ENCODE peak calls at places on chromosomes 1 and 21, in ten cellular contexts. H, T, Y, L, B, R, M, K, C and G are unnamed samples.

GRCh38 chr21:35974801-35975200 is 85.5 kb downstream of the SETD4 start:
- DNase-seq in Y (no peak), K (no peak), H (no peak), B (no peak), T (no peak), M (peak), C (no peak), R (no peak), L (no peak), G (no peak)

GRCh38 chr1:48931571-48932251 is 155.0 kb upstream of the BEND5 start:
- DNase-seq in R (peak), L (no peak), K (no peak), Y (no peak), T (no peak), B (no peak), H (peak), M (no peak), C (no peak), G (no peak)

GRCh38 chr1:201250326-201251011 is 32.8 kb upstream of the PKP1 start:
- DNase-seq in C (no peak), Y (no peak), K (no peak), M (no peak), R (no peak), L (no peak), T (no peak), H (no peak), B (no peak), G (peak)

GRCh38 chr1:157585984-157586383 is 11.9 kb downstream of the FCRL4 start:
- DNase-seq in T (no peak), B (no peak), C (no peak), K (peak), H (no peak), M (no peak), L (no peak), Y (no peak), R (no peak), G (no peak)

GRCh38 chr1:36351222-36351977 is 28.0 kb upstream of the EVA1B start:
- DNase-seq in B (peak), H (peak), L (peak), C (no peak), Y (peak), M (peak), R (peak), T (no peak), K (peak), G (no peak)

GRCh38 chr1:228275435-228276342 is 67.8 kb downstream of the OBSCN start:
- DNase-seq in M (peak), Y (no peak), R (peak), T (peak), L (peak), B (peak), K (peak), C (peak), H (peak), G (peak)

GRCh38 chr1:170620164-170620563 is 43.8 kb upstream of the PRRX1 start:
- DNase-seq in L (no peak), R (no peak), H (peak), B (no peak), K (no peak), Y (no peak), T (no peak), C (no peak), M (no peak), G (no peak)

GRCh38 chr21:15775981-15776380 is 46.2 kb downstream of the USP25 start:
- DNase-seq in T (no peak), R (no peak), K (no peak), L (no peak), M (no peak), B (no peak), H (peak), C (no peak), Y (no peak), G (no peak)

GRCh38 chr1:48442864-48443619 is 29.0 kb downstream of the SPATA6 start:
- DNase-seq in C (no peak), B (no peak), M (no peak), T (no peak), R (no peak), K (no peak), Y (no peak), H (no peak), L (no peak), G (no peak)

GRCh38 chr1:183685112-183685713 is 32.1 kb upstream of the APOBEC4 start:
- DNase-seq in L (no peak), M (peak), B (no peak), T (no peak), H (peak), R (no peak), C (no peak), Y (peak), K (peak), G (no peak)

GRCh38 chr1:14778882-14779594 is 180.6 kb downstream of the KAZN start:
- DNase-seq in B (peak), M (peak), H (peak), K (peak), L (no peak), C (peak), Y (peak), T (no peak), R (no peak), G (no peak)

GRCh38 chr1:50348449-50349241 is 74.6 kb downstream of the DMRTA2 start:
- DNase-seq in R (no peak), Y (peak), B (peak), H (peak), L (no peak), C (no peak), T (no peak), M (peak), K (peak), G (no peak)

GRCh38 chr21:35503646-35504045 is 454.5 kb upstream of the RUNX1 start:
- DNase-seq in R (no peak), K (no peak), H (peak), T (peak), L (no peak), B (no peak), M (no peak), C (no peak), Y (no peak), G (no peak)

GRCh38 chr1:61132176-61133047 is 50.1 kb downstream of the NFIA start:
- DNase-seq in B (no peak), H (no peak), L (no peak), C (no peak), R (no peak), M (no peak), T (no peak), K (no peak), Y (no peak), G (no peak)

GRCh38 chr1:110673805-110674336 is 869 bp downstream of the KCNA3 start:
- DNase-seq in T (peak), L (no peak), R (no peak), H (no peak), B (no peak), Y (no peak), C (peak), K (no peak), M (no peak), G (no peak)

DNA sequence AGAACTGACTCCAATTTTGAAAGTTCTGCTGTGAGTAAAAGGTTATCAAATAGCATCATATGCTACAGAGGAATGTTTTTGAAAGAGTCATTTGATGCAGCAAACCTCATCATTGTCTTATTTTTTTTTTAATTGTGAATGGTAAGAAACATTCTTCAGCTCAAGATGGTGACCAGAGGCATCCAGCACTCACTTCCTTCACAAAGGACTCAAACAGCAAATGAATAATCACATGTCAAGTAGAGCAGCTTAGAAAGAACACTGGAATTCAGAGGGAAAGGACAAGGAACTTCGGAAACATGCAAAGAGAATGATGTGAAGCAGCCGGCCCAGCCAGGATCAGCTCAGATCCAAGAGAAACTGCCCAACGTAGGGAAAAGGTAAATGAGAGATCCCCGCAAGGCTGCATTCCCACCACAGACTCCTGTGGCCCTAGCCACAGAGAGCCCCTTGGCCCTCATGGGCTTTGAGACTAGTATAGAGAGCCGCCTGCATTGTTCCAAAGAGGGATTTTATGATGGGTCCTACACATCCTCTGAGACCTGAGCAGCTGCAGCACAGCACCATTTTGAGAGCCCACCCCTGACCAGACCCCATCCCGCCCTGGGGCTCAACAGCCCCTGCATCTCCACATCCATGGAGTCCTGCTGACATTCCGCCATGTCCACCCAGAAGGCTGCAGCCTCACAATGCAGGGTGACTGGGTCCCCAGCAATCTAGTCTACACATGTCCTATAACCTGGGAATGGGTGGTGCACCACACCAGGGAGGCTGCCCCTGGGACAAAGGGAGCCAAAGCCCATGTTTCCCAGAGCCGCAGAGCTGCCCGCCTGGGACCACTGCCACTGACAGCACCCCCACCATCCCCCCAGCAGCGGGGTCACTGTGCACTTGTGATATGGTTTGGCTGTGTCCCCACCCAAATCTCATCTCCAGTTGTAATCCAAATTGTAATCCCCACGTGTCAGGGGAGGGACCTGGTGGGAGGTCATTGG is 21.2 kb upstream of the UTS2 start:
- DNase-seq in H (no peak), B (no peak), C (no peak), Y (no peak), R (no peak), K (no peak), M (no peak), T (no peak), L (no peak), G (peak)
- TF ChIP-seq CTCF in H (no peak), B (no peak), C (no peak), Y (no peak), R (no peak), K (no peak), M (no peak), T (no peak), L (no peak), G (no peak)

GRCh38 chr1:94537254-94537653 is 4.3 kb downstream of the F3 start:
- DNase-seq in T (no peak), Y (no peak), B (no peak), L (no peak), M (no peak), C (no peak), K (no peak), R (no peak), H (no peak), G (no peak)

GRCh38 chr1:94535879-94536278 is 5.7 kb downstream of the F3 start:
- DNase-seq in H (no peak), B (no peak), C (no peak), L (no peak), Y (no peak), R (no peak), M (no peak), K (no peak), T (no peak), G (no peak)

GRCh38 chr1:94540440-94541174 is 952 bp downstream of the F3 start:
- DNase-seq in B (no peak), L (no peak), Y (no peak), C (no peak), M (no peak), K (no peak), H (no peak), R (no peak), T (no peak), G (no peak)

GRCh38 chr1:94539496-94539895 is 2.1 kb downstream of the F3 start:
- DNase-seq in R (peak), K (no peak), C (no peak), L (no peak), H (peak), T (no peak), B (no peak), Y (no peak), M (no peak), G (no peak)

DNA sequence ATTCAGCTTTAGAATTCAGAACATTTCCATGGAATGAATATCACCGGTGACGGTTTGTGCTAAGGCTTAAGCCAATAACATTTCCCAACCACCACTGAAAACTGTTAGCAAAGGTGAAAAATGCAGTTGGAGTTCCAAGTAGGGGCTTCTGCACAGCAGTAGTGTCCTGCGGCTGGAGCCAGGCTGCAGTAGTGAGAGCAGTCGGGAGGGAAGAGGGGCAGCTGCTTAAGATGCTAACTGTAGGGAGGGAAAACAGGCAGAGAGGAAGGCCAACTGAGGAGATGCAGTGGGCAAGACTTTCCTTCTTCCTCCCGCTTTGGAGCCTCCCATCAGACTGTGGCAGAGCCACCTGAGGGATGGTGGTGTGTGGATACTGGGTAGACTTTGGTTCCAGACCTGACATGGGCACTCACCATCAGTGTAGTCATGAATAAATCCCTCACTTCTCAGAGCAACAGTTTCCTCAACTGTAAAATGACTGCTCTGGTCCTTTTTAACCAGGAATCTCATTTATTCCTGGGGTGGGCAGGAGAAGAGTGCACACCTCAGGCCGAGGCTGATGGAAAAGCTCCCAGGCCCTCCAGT is 3.2 kb downstream of the F3 start:
- DNase-seq in M (no peak), H (no peak), C (no peak), K (no peak), T (no peak), B (no peak), Y (no peak), L (no peak), R (no peak), G (no peak)
- TF ChIP-seq CTCF in M (no peak), H (peak), C (no peak), K (no peak), T (no peak), B (no peak), Y (no peak), L (no peak), R (no peak), G (no peak)

DNA sequence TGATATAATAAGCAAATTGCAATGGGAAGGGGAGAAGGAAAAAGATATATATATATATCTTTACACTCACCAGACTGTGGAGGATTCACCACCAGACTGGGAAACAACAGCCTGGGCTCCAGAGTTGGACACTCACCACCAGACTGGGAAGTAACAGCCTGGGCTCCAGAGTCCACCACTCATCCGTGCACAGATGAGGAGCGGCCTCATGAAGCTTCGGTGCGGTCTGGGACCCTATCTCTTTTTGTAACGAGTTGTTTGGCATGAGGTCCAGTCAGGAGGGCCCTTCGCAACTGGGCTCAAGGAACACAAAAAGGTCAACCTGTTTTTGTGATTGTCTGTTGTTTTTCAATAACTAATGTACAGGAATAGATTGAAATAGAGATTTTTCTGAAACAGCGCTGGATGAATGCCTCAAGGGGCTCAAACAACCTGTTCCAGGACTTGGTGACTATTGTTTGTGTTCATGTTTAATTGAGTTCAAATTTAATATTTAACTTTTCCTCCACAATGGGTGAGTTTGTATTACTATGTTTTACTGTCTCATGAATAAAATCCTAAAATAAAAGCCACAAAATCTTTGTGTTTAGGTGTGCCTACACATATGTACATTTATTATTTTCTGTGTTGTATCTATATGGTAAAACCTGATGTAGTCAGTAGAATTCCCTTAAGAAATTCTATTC is 40.1 kb downstream of the S100A10 start:
- DNase-seq in C (no peak), K (no peak), Y (no peak), M (no peak), B (no peak), R (no peak), T (no peak), L (no peak), H (no peak), G (no peak)
- TF ChIP-seq CTCF in C (no peak), K (no peak), Y (no peak), M (no peak), B (no peak), R (no peak), T (no peak), L (no peak), H (no peak), G (no peak)

GRCh38 chr1:8814870-8815269 is 2.6 kb downstream of the RERE start:
- DNase-seq in Y (no peak), C (no peak), H (no peak), L (no peak), T (no peak), M (no peak), R (no peak), K (no peak), B (no peak), G (no peak)
- TF ChIP-seq CTCF in Y (peak), C (no peak), H (no peak), L (no peak), T (no peak), M (peak), R (no peak), K (no peak), B (no peak), G (no peak)

GRCh38 chr1:40784141-40784770 is 669 bp downstream of the KCNQ4 start:
- DNase-seq in H (peak), B (no peak), L (no peak), M (no peak), Y (no peak), R (no peak), T (no peak), C (no peak), K (peak), G (no peak)

GRCh38 chr1:40780678-40781613 is 2.6 kb upstream of the KCNQ4 start:
- DNase-seq in K (no peak), H (no peak), R (peak), Y (no peak), M (no peak), L (no peak), C (no peak), B (no peak), T (no peak), G (no peak)

GRCh38 chr1:40781614-40781971 is 2.0 kb upstream of the KCNQ4 start:
- DNase-seq in H (no peak), Y (no peak), K (no peak), M (no peak), C (no peak), R (no peak), L (no peak), T (no peak), B (no peak), G (no peak)

GRCh38 chr1:40783001-40783905 is at the start of gene KCNQ4:
- DNase-seq in H (peak), T (no peak), C (peak), B (peak), L (no peak), Y (no peak), R (peak), M (no peak), K (peak), G (no peak)

DNA sequence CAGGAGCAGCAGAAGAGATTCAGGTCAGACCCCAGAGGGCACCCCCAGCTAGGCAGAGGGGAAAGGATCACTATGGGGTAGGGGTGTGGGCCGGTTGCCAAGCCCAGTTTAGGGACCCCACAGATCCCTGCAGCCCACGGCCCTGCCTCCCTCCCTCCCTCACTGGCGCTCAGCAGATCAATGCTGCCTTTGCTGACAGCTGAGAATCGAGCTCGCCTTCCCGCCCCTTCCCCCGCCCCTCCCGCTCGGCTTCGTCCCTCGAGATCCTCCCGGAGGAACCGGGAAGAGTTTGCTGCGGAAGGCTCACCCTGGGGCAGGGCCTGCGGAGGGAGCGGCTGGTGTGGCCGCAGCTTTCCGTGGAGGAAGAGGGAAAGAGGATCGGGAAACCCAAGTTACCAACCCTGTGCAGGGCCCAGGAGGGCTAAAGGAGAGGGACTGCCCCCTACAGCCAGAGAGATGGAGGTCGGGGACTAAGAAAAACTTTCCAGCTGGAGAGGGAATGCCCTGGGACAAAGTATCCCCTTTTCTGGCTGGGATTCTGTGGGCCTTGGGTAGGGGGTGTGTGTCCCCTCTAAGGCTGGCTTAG is 1.1 kb upstream of the KCNQ4 start:
- DNase-seq in M (no peak), B (no peak), K (peak), C (no peak), T (no peak), Y (no peak), H (peak), L (no peak), R (no peak), G (no peak)
- TF ChIP-seq CTCF in M (no peak), B (peak), K (no peak), C (no peak), T (no peak), Y (no peak), H (no peak), L (no peak), R (no peak), G (peak)